ENCODE peak calls at places on chromosome 20, in ten cellular contexts. One of them, this sample, is unnamed.
A peak's percentile ranks its signal among the peaks of the same experiment; 100 is the strongest.

GRCh38 chr20:953742-954141 is 37.6 kb upstream of the ANGPT4 start:
- DNase-seq in mesothelial cell of epicardium: no peak
- DNase-seq in AG10803: peak; percentile 8
- DNase-seq in uterus: no peak
- DNase-seq in adrenal gland: no peak
- DNase-seq in left ventricle myocardium inferior: no peak
- DNase-seq in neural crest cell: no peak
- DNase-seq in activated B cell treated with CpG ODN at 0.5 μM for 24 hours: no peak
- DNase-seq in fibroblast of mammary gland: peak; percentile 5
- DNase-seq in RWPE1: no peak
- DNase-seq in this sample: peak; percentile 1

GRCh38 chr20:15491564-15491963 is 1081.7 kb downstream of the KIF16B start:
- DNase-seq in neural crest cell: no peak
- DNase-seq in adrenal gland: no peak
- DNase-seq in activated B cell treated with CpG ODN at 0.5 μM for 24 hours: no peak
- DNase-seq in mesothelial cell of epicardium: no peak
- DNase-seq in fibroblast of mammary gland: no peak
- DNase-seq in uterus: no peak
- DNase-seq in left ventricle myocardium inferior: no peak
- DNase-seq in RWPE1: no peak
- DNase-seq in AG10803: no peak
- DNase-seq in this sample: peak; percentile 19

GRCh38 chr20:22974354-22974753 is 60.8 kb upstream of the SSTR4 start:
- DNase-seq in mesothelial cell of epicardium: no peak
- DNase-seq in activated B cell treated with CpG ODN at 0.5 μM for 24 hours: no peak
- DNase-seq in left ventricle myocardium inferior: no peak
- DNase-seq in AG10803: no peak
- DNase-seq in uterus: no peak
- DNase-seq in adrenal gland: no peak
- DNase-seq in RWPE1: peak; percentile 30
- DNase-seq in neural crest cell: no peak
- DNase-seq in fibroblast of mammary gland: peak; percentile 36
- DNase-seq in this sample: peak; percentile 36

GRCh38 chr20:64076061-64076997 is 3.0 kb downstream of the RGS19 start:
- DNase-seq in neural crest cell: no peak
- DNase-seq in AG10803: no peak
- DNase-seq in activated B cell treated with CpG ODN at 0.5 μM for 24 hours: no peak
- DNase-seq in RWPE1: no peak
- DNase-seq in adrenal gland: no peak
- DNase-seq in fibroblast of mammary gland: no peak
- DNase-seq in uterus: no peak
- DNase-seq in left ventricle myocardium inferior: no peak
- DNase-seq in mesothelial cell of epicardium: no peak
- DNase-seq in this sample: no peak

GRCh38 chr20:56630086-56630493 is 984 bp downstream of the TFAP2C start:
- DNase-seq in neural crest cell: peak; percentile 69
- DNase-seq in fibroblast of mammary gland: peak; percentile 56
- DNase-seq in RWPE1: peak; percentile 97
- DNase-seq in activated B cell treated with CpG ODN at 0.5 μM for 24 hours: no peak
- DNase-seq in adrenal gland: no peak
- DNase-seq in AG10803: peak; percentile 86
- DNase-seq in uterus: no peak
- DNase-seq in left ventricle myocardium inferior: no peak
- DNase-seq in mesothelial cell of epicardium: peak; percentile 87
- DNase-seq in this sample: peak; percentile 83

GRCh38 chr20:1793821-1794220 is 101.4 kb upstream of the SIRPA start:
- DNase-seq in adrenal gland: no peak
- DNase-seq in uterus: no peak
- DNase-seq in left ventricle myocardium inferior: no peak
- DNase-seq in RWPE1: no peak
- DNase-seq in fibroblast of mammary gland: no peak
- DNase-seq in AG10803: no peak
- DNase-seq in mesothelial cell of epicardium: no peak
- DNase-seq in neural crest cell: no peak
- DNase-seq in activated B cell treated with CpG ODN at 0.5 μM for 24 hours: no peak
- DNase-seq in this sample: no peak

GRCh38 chr20:35600176-35600995 is 15.2 kb upstream of the SPAG4 start:
- DNase-seq in neural crest cell: no peak
- DNase-seq in fibroblast of mammary gland: no peak
- DNase-seq in adrenal gland: no peak
- DNase-seq in AG10803: no peak
- DNase-seq in activated B cell treated with CpG ODN at 0.5 μM for 24 hours: no peak
- DNase-seq in mesothelial cell of epicardium: no peak
- DNase-seq in RWPE1: no peak
- DNase-seq in uterus: no peak
- DNase-seq in left ventricle myocardium inferior: no peak
- DNase-seq in this sample: no peak

GRCh38 chr20:49579874-49580817 is 12.2 kb upstream of the PTGIS start:
- DNase-seq in uterus: peak; percentile 81
- DNase-seq in AG10803: peak; percentile 85
- DNase-seq in RWPE1: no peak
- DNase-seq in activated B cell treated with CpG ODN at 0.5 μM for 24 hours: no peak
- DNase-seq in fibroblast of mammary gland: no peak
- DNase-seq in neural crest cell: no peak
- DNase-seq in mesothelial cell of epicardium: no peak
- DNase-seq in adrenal gland: no peak
- DNase-seq in left ventricle myocardium inferior: peak; percentile 68
- DNase-seq in this sample: no peak

GRCh38 chr20:44223721-44224120 is 13.2 kb upstream of the OSER1 start:
- DNase-seq in RWPE1: no peak
- DNase-seq in neural crest cell: no peak
- DNase-seq in left ventricle myocardium inferior: no peak
- DNase-seq in AG10803: no peak
- DNase-seq in activated B cell treated with CpG ODN at 0.5 μM for 24 hours: no peak
- DNase-seq in mesothelial cell of epicardium: no peak
- DNase-seq in uterus: no peak
- DNase-seq in adrenal gland: no peak
- DNase-seq in fibroblast of mammary gland: no peak
- DNase-seq in this sample: no peak

GRCh38 chr20:58515240-58516212 is at the start of gene APCDD1L:
- DNase-seq in mesothelial cell of epicardium: no peak
- DNase-seq in adrenal gland: no peak
- DNase-seq in neural crest cell: no peak
- DNase-seq in left ventricle myocardium inferior: no peak
- DNase-seq in AG10803: peak; percentile 69
- DNase-seq in fibroblast of mammary gland: peak; percentile 69
- DNase-seq in RWPE1: peak; percentile 93
- DNase-seq in activated B cell treated with CpG ODN at 0.5 μM for 24 hours: no peak
- DNase-seq in uterus: no peak
- DNase-seq in this sample: peak; percentile 65

GRCh38 chr20:3436864-3437574 is 29.6 kb upstream of the DNAAF9 start:
- DNase-seq in AG10803: no peak
- DNase-seq in left ventricle myocardium inferior: no peak
- DNase-seq in neural crest cell: no peak
- DNase-seq in fibroblast of mammary gland: no peak
- DNase-seq in activated B cell treated with CpG ODN at 0.5 μM for 24 hours: no peak
- DNase-seq in mesothelial cell of epicardium: no peak
- DNase-seq in uterus: no peak
- DNase-seq in adrenal gland: no peak
- DNase-seq in RWPE1: no peak
- DNase-seq in this sample: no peak

GRCh38 chr20:46995561-46996142 is 101.0 kb downstream of the EYA2 start:
- DNase-seq in AG10803: no peak
- DNase-seq in RWPE1: no peak
- DNase-seq in left ventricle myocardium inferior: no peak
- DNase-seq in fibroblast of mammary gland: no peak
- DNase-seq in neural crest cell: no peak
- DNase-seq in activated B cell treated with CpG ODN at 0.5 μM for 24 hours: no peak
- DNase-seq in adrenal gland: no peak
- DNase-seq in uterus: no peak
- DNase-seq in mesothelial cell of epicardium: no peak
- DNase-seq in this sample: no peak

GRCh38 chr20:59748555-59749292 is 144.4 kb downstream of the PHACTR3 start:
- DNase-seq in uterus: peak; percentile 65
- DNase-seq in mesothelial cell of epicardium: no peak
- DNase-seq in left ventricle myocardium inferior: no peak
- DNase-seq in AG10803: peak; percentile 99
- DNase-seq in neural crest cell: no peak
- DNase-seq in adrenal gland: no peak
- DNase-seq in fibroblast of mammary gland: peak; percentile 60
- DNase-seq in activated B cell treated with CpG ODN at 0.5 μM for 24 hours: no peak
- DNase-seq in RWPE1: no peak
- DNase-seq in this sample: no peak

DNA sequence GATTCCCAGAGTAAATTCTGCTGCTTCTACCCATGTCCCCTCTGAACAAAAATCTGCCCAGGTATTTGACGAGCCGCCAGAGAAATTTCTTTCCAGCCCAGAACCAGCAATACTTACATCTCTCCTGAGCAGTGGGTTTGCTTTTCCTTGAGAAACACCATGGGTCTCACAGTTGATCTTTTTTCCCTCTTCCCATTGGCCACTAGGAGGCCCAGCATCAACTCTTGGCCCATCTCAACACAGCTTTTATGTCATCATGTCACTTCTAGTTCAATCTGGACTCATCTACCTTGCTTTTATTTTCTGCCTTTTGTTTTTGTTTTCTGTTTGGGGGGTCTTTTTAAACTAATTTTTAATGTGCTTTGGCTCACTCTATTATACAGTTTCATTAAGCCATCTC is 18.8 kb downstream of the MAFB start:
- DNase-seq in RWPE1: no peak
- DNase-seq in left ventricle myocardium inferior: no peak
- DNase-seq in uterus: no peak
- DNase-seq in activated B cell treated with CpG ODN at 0.5 μM for 24 hours: no peak
- DNase-seq in neural crest cell: no peak
- DNase-seq in adrenal gland: no peak
- DNase-seq in mesothelial cell of epicardium: no peak
- DNase-seq in AG10803: no peak
- DNase-seq in fibroblast of mammary gland: no peak
- DNase-seq in this sample: no peak
- TF ChIP-seq CTCF in RWPE1: no peak
- TF ChIP-seq CTCF in left ventricle myocardium inferior: no peak
- TF ChIP-seq CTCF in uterus: no peak
- TF ChIP-seq CTCF in activated B cell treated with CpG ODN at 0.5 μM for 24 hours: no peak
- TF ChIP-seq CTCF in neural crest cell: peak; percentile 29
- TF ChIP-seq CTCF in adrenal gland: no peak
- TF ChIP-seq CTCF in mesothelial cell of epicardium: no peak
- TF ChIP-seq CTCF in AG10803: peak; percentile 6
- TF ChIP-seq CTCF in fibroblast of mammary gland: peak; percentile 12
- TF ChIP-seq CTCF in this sample: no peak

DNA sequence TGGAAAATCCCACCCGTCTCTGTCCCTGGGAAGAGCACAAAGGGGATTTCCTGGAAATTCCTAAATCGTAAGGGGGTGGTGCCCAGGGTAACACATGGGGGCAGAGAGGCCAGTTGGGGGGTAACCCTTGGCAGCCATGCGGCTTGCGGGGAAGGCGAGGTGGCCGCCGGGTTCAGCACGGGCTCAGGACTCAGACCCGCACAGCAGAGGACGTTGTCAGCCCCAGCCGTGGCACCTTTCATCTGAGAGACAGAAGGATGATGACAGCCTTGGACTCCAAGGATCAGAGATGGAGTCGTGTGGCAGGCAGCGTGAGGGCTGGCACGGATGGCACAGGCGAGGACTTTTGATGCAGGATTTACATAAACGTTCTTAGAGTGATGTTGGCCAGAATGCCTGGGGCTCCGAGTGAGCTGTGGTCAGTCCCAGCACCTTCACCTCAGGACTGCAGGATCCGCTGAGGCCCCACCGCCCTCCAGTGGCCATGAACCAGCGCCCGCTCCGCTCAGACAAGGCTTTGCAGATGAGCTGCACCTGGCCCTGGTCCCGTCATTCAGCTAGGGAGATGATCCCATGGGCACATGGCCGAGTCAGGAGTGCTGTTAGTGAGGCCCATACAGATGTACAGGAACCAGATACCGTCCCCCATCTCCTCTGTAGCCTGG is 190.3 kb downstream of the TAF4 start:
- DNase-seq in fibroblast of mammary gland: no peak
- DNase-seq in AG10803: no peak
- DNase-seq in activated B cell treated with CpG ODN at 0.5 μM for 24 hours: no peak
- DNase-seq in left ventricle myocardium inferior: no peak
- DNase-seq in adrenal gland: no peak
- DNase-seq in RWPE1: no peak
- DNase-seq in mesothelial cell of epicardium: no peak
- DNase-seq in uterus: no peak
- DNase-seq in neural crest cell: peak; percentile 20
- DNase-seq in this sample: no peak
- TF ChIP-seq CTCF in fibroblast of mammary gland: no peak
- TF ChIP-seq CTCF in AG10803: no peak
- TF ChIP-seq CTCF in activated B cell treated with CpG ODN at 0.5 μM for 24 hours: no peak
- TF ChIP-seq CTCF in left ventricle myocardium inferior: no peak
- TF ChIP-seq CTCF in adrenal gland: no peak
- TF ChIP-seq CTCF in RWPE1: no peak
- TF ChIP-seq CTCF in mesothelial cell of epicardium: no peak
- TF ChIP-seq CTCF in uterus: no peak
- TF ChIP-seq CTCF in neural crest cell: no peak
- TF ChIP-seq CTCF in this sample: no peak

GRCh38 chr20:17874271-17875105 is 94.1 kb downstream of the SNX5 start:
- DNase-seq in RWPE1: no peak
- DNase-seq in fibroblast of mammary gland: no peak
- DNase-seq in AG10803: no peak
- DNase-seq in uterus: no peak
- DNase-seq in adrenal gland: peak; percentile 48
- DNase-seq in mesothelial cell of epicardium: no peak
- DNase-seq in neural crest cell: no peak
- DNase-seq in activated B cell treated with CpG ODN at 0.5 μM for 24 hours: no peak
- DNase-seq in left ventricle myocardium inferior: no peak
- DNase-seq in this sample: no peak

GRCh38 chr20:17875106-17875980 is 93.3 kb downstream of the SNX5 start:
- DNase-seq in adrenal gland: peak; percentile 88
- DNase-seq in neural crest cell: no peak
- DNase-seq in uterus: peak; percentile 87
- DNase-seq in activated B cell treated with CpG ODN at 0.5 μM for 24 hours: no peak
- DNase-seq in RWPE1: peak; percentile 35
- DNase-seq in mesothelial cell of epicardium: no peak
- DNase-seq in fibroblast of mammary gland: peak; percentile 84
- DNase-seq in AG10803: peak; percentile 82
- DNase-seq in left ventricle myocardium inferior: peak; percentile 45
- DNase-seq in this sample: peak; percentile 23

GRCh38 chr20:17873410-17874270 is 95.0 kb downstream of the SNX5 start:
- DNase-seq in AG10803: peak; percentile 98
- DNase-seq in activated B cell treated with CpG ODN at 0.5 μM for 24 hours: no peak
- DNase-seq in mesothelial cell of epicardium: peak; percentile 74
- DNase-seq in adrenal gland: peak; percentile 88
- DNase-seq in neural crest cell: no peak
- DNase-seq in left ventricle myocardium inferior: peak; percentile 86
- DNase-seq in RWPE1: peak; percentile 35
- DNase-seq in fibroblast of mammary gland: peak; percentile 97
- DNase-seq in uterus: peak; percentile 92
- DNase-seq in this sample: peak; percentile 58

GRCh38 chr20:17878069-17878911 is 90.3 kb downstream of the SNX5 start:
- DNase-seq in AG10803: no peak
- DNase-seq in left ventricle myocardium inferior: no peak
- DNase-seq in fibroblast of mammary gland: no peak
- DNase-seq in RWPE1: no peak
- DNase-seq in neural crest cell: no peak
- DNase-seq in uterus: no peak
- DNase-seq in mesothelial cell of epicardium: no peak
- DNase-seq in activated B cell treated with CpG ODN at 0.5 μM for 24 hours: no peak
- DNase-seq in adrenal gland: no peak
- DNase-seq in this sample: no peak

GRCh38 chr20:17875981-17876385 is 92.6 kb downstream of the SNX5 start:
- DNase-seq in adrenal gland: no peak
- DNase-seq in neural crest cell: no peak
- DNase-seq in fibroblast of mammary gland: peak; percentile 26
- DNase-seq in RWPE1: no peak
- DNase-seq in left ventricle myocardium inferior: no peak
- DNase-seq in activated B cell treated with CpG ODN at 0.5 μM for 24 hours: no peak
- DNase-seq in uterus: no peak
- DNase-seq in mesothelial cell of epicardium: no peak
- DNase-seq in AG10803: no peak
- DNase-seq in this sample: no peak
- TF ChIP-seq CTCF in adrenal gland: no peak
- TF ChIP-seq CTCF in neural crest cell: no peak
- TF ChIP-seq CTCF in fibroblast of mammary gland: no peak
- TF ChIP-seq CTCF in RWPE1: no peak
- TF ChIP-seq CTCF in left ventricle myocardium inferior: no peak
- TF ChIP-seq CTCF in activated B cell treated with CpG ODN at 0.5 μM for 24 hours: no peak
- TF ChIP-seq CTCF in uterus: no peak
- TF ChIP-seq CTCF in mesothelial cell of epicardium: no peak
- TF ChIP-seq CTCF in AG10803: no peak
- TF ChIP-seq CTCF in this sample: no peak

GRCh38 chr20:25574411-25574810 is 10.9 kb downstream of the NINL start:
- DNase-seq in mesothelial cell of epicardium: no peak
- DNase-seq in adrenal gland: no peak
- DNase-seq in RWPE1: no peak
- DNase-seq in uterus: no peak
- DNase-seq in fibroblast of mammary gland: peak; percentile 59
- DNase-seq in activated B cell treated with CpG ODN at 0.5 μM for 24 hours: no peak
- DNase-seq in left ventricle myocardium inferior: no peak
- DNase-seq in neural crest cell: no peak
- DNase-seq in AG10803: peak; percentile 28
- DNase-seq in this sample: no peak
- TF ChIP-seq CTCF in mesothelial cell of epicardium: no peak
- TF ChIP-seq CTCF in adrenal gland: no peak
- TF ChIP-seq CTCF in RWPE1: no peak
- TF ChIP-seq CTCF in uterus: no peak
- TF ChIP-seq CTCF in fibroblast of mammary gland: peak; percentile 43
- TF ChIP-seq CTCF in activated B cell treated with CpG ODN at 0.5 μM for 24 hours: no peak
- TF ChIP-seq CTCF in left ventricle myocardium inferior: no peak
- TF ChIP-seq CTCF in neural crest cell: no peak
- TF ChIP-seq CTCF in AG10803: peak; percentile 33
- TF ChIP-seq CTCF in this sample: no peak